ENCODE peak calls at places on chromosomes 4 and X, in five cellular contexts. J, X, F, O and E are unnamed samples.
A peak's percentile ranks its signal among the peaks of the same experiment; 100 is the strongest.

GRCh38 chrX:138485767-138486166 is 225.8 kb downstream of the FGF13 start:
- DNase-seq in J (peak; percentile 49), X (no peak), F (no peak), O (no peak), E (no peak)

GRCh38 chr4:128311659-128312392 is 24.2 kb upstream of the PGRMC2 start:
- DNase-seq in J (no peak), X (no peak), F (no peak), O (no peak), E (no peak)

GRCh38 chr4:108426493-108426892 is 193.9 kb upstream of the RPL34 start:
- DNase-seq in J (no peak), X (peak; percentile 13), F (no peak), O (no peak), E (no peak)

GRCh38 chrX:49172280-49172780 is 632 bp downstream of the PLP2 start:
- DNase-seq in J (peak; percentile 69), X (no peak), F (peak; percentile 50), O (no peak), E (no peak)

GRCh38 chr4:110518889-110519490 is 43.0 kb downstream of the ENPEP start:
- DNase-seq in J (no peak), X (no peak), F (peak; percentile 8), O (no peak), E (no peak)

GRCh38 chrX:703466-704210 is 73.0 kb downstream of the SHOX start:
- DNase-seq in J (no peak), X (no peak), F (no peak), O (no peak), E (no peak)

GRCh38 chr4:21768349-21769310 is 179.9 kb downstream of the KCNIP4 start:
- DNase-seq in J (no peak), X (no peak), F (no peak), O (no peak), E (no peak)

GRCh38 chr4:5683566-5683965 is 24.8 kb downstream of the EVC2 start:
- DNase-seq in J (no peak), X (no peak), F (no peak), O (no peak), E (no peak)

GRCh38 chrX:70096052-70096451 is 33.8 kb downstream of the OTUD6A start:
- DNase-seq in J (no peak), X (no peak), F (no peak), O (no peak), E (no peak)

GRCh38 chr4:42588909-42589308 is 68.0 kb downstream of the ATP8A1 start:
- DNase-seq in J (no peak), X (no peak), F (no peak), O (no peak), E (no peak)

GRCh38 chr4:185011408-185011807 is 6.9 kb upstream of the HELT start:
- DNase-seq in J (peak; percentile 63), X (no peak), F (no peak), O (no peak), E (no peak)

GRCh38 chr4:57102050-57102564 is 8.1 kb downstream of the IGFBP7 start:
- DNase-seq in J (no peak), X (no peak), F (no peak), O (no peak), E (peak; percentile 82)

GRCh38 chr4:152189451-152190179 is 346.3 kb downstream of the FBXW7 start:
- DNase-seq in J (no peak), X (no peak), F (no peak), O (no peak), E (no peak)

GRCh38 chr4:56858302-56858644 is 36.8 kb upstream of the SPINK2 start:
- DNase-seq in J (no peak), X (no peak), F (no peak), O (no peak), E (no peak)

GRCh38 chr4:110099638-110100037 is 98.8 kb downstream of the ELOVL6 start:
- DNase-seq in J (no peak), X (no peak), F (no peak), O (no peak), E (no peak)

GRCh38 chr4:71184195-71184781 is 154.5 kb upstream of the SLC4A4 start:
- DNase-seq in J (no peak), X (peak; percentile 18), F (peak; percentile 18), O (peak; percentile 35), E (no peak)

GRCh38 chrX:45300638-45301037 is 100.0 kb upstream of the DIPK2B start:
- DNase-seq in J (no peak), X (no peak), F (no peak), O (no peak), E (no peak)

GRCh38 chr4:48360966-48361470 is 19.7 kb downstream of the SLAIN2 start:
- DNase-seq in J (no peak), X (no peak), F (no peak), O (no peak), E (no peak)

GRCh38 chrX:153765138-153766079 is 1.4 kb downstream of the PLXNB3 start:
- DNase-seq in J (no peak), X (no peak), F (no peak), O (no peak), E (no peak)

GRCh38 chrX:19715711-19716638 is 171.4 kb downstream of the SH3KBP1 start:
- DNase-seq in J (no peak), X (no peak), F (no peak), O (no peak), E (no peak)

GRCh38 chr4:151530230-151530629 is 121.3 kb downstream of the FHIP1A start:
- DNase-seq in J (no peak), X (no peak), F (no peak), O (no peak), E (no peak)

GRCh38 chr4:125323547-125324100 is 8.9 kb downstream of the FAT4 start:
- DNase-seq in J (no peak), X (no peak), F (no peak), O (no peak), E (no peak)

GRCh38 chr4:30763337-30763736 is 43.2 kb downstream of the PCDH7 start:
- DNase-seq in J (no peak), X (no peak), F (no peak), O (no peak), E (no peak)

GRCh38 chr4:77710125-77710524 is 104.5 kb downstream of the CXCL13 start:
- DNase-seq in J (no peak), X (no peak), F (no peak), O (no peak), E (no peak)

GRCh38 chr4:185657699-185658098 is 122.4 kb upstream of the PDLIM3 start:
- DNase-seq in J (no peak), X (no peak), F (no peak), O (no peak), E (no peak)

GRCh38 chrX:17631647-17632046 is 105.6 kb upstream of the SCML1 start:
- DNase-seq in J (no peak), X (no peak), F (no peak), O (no peak), E (no peak)

GRCh38 chrX:16458208-16458607 is 191.8 kb upstream of the S100G start:
- DNase-seq in J (no peak), X (no peak), F (no peak), O (no peak), E (no peak)

GRCh38 chrX:65196758-65197371 is 220.6 kb upstream of the ZC4H2 start:
- DNase-seq in J (no peak), X (no peak), F (no peak), O (peak; percentile 1), E (no peak)